ENCODE peak calls at places on chromosomes 1 and 21, in five cellular contexts. M is CD4-positive, CD25-positive, alpha-beta regulatory T cell; G is left ventricle myocardium inferior; X is iPS DF 6.9; P is keratinocyte. W is an unnamed sample.

GRCh38 chr1:113042336-113043143 is 30.5 kb upstream of the LRIG2 start:
- DNase-seq in P (no peak), M (no peak), X (peak; percentile 90), G (peak; percentile 63), W (peak; percentile 5)

GRCh38 chr1:89516055-89516454 is 8.6 kb upstream of the LRRC8B start:
- DNase-seq in M (no peak), X (no peak), G (no peak), P (no peak), W (no peak)

GRCh38 chr1:151574575-151575529 is 34.7 kb downstream of the TUFT1 start:
- DNase-seq in G (no peak), P (peak; percentile 55), M (no peak), X (no peak), W (no peak)

GRCh38 chr1:13487143-13487868 is 26.5 kb downstream of the LRRC38 start:
- DNase-seq in X (no peak), M (no peak), G (peak; percentile 60), P (no peak), W (no peak)

GRCh38 chr1:66300986-66301451 is 232.9 kb upstream of the SGIP1 start:
- DNase-seq in X (no peak), P (no peak), M (no peak), G (no peak), W (no peak)

GRCh38 chr21:44521928-44522752 is 17.9 kb downstream of the KRTAP10-1 start:
- DNase-seq in X (no peak), G (peak; percentile 7), P (no peak), M (no peak), W (no peak)

GRCh38 chr1:169779970-169780369 is 14.7 kb downstream of the METTL18 start:
- DNase-seq in G (no peak), M (no peak), X (no peak), P (no peak), W (no peak)

GRCh38 chr1:24970399-24970753 is 40.3 kb upstream of the RUNX3 start:
- DNase-seq in G (no peak), X (no peak), M (no peak), P (peak; percentile 28), W (no peak)

GRCh38 chr1:89906088-89906487 is 85.3 kb downstream of the LRRC8D start:
- DNase-seq in P (no peak), X (no peak), G (no peak), M (no peak), W (no peak)

GRCh38 chr1:196178083-196178635 is 430.1 kb downstream of the KCNT2 start:
- DNase-seq in X (no peak), G (no peak), M (no peak), P (no peak), W (no peak)

GRCh38 chr1:20265243-20265642 is 25.4 kb upstream of the VWA5B1 start:
- DNase-seq in P (no peak), G (peak; percentile 44), M (no peak), X (no peak), W (no peak)

GRCh38 chr1:6454856-6455751 is 10.9 kb downstream of the TNFRSF25 start:
- DNase-seq in G (no peak), X (no peak), P (no peak), M (peak; percentile 23), W (peak; percentile 51)

GRCh38 chr1:15405106-15405850 is 4.4 kb upstream of the EFHD2 start:
- DNase-seq in G (no peak), M (no peak), X (no peak), P (no peak), W (no peak)

GRCh38 chr21:46562964-46563607 is 41.8 kb downstream of the S100B start:
- DNase-seq in M (no peak), G (no peak), P (no peak), X (no peak), W (no peak)

GRCh38 chr1:235291599-235291998 is 36.4 kb downstream of the ARID4B start:
- DNase-seq in X (no peak), G (no peak), M (no peak), P (no peak), W (no peak)

DNA sequence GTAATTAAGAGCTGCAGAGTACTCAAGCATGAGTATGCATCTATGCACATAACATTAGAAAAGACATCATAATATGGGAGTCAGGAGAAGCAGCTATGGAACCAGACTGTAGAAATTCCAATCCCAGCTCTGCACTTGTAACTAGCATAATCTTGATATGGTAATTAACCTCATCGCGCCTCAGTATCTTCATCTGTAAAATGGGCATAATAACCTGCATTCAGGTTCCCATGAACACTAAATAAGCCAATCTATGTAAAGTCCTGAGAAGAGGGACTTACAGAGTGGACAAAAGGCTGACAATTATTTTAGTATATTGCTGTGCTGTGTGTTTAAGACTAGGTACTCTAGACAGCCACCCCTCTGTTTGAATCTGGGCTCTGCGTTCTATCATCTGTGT is 318.9 kb upstream of the USP25 start:
- DNase-seq in P (no peak), M (no peak), G (no peak), X (no peak), W (no peak)
- H3K9me3 ChIP-seq in P (no peaks in the 10 kb centered on the region), M (no peaks in the 10 kb centered on the region), G (no peaks in the 10 kb centered on the region), X (no peaks in the 10 kb centered on the region), W (no peaks in the 10 kb centered on the region)

DNA sequence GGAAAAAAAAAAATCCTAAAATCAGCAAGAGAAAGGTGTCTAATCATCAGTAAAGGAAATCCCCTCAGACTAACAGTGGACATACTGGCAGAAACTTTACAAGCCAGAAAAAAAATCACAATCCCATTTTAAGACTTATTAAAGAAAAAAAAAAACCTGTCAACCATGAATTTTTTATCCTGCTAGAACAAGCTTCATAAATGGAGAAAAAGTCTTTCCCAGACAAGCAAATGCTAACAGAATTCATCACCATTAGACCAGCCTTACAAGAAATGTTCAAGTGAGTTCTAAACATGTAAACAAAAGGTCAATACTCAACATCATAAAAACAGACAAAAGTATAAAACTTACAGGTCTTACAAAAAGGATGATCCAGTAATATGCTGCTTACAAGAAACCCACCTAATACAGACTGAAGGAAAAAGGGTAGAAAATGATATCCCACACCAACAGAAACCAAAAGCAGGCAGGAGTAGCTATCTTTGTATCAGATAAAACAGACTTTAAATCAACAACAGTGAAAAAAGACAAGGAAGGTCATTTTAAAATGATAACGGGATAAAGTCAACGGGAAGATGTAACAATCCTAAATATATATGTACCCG is 129.6 kb downstream of the EVI5 start:
- DNase-seq in M (no peak), P (no peak), X (no peak), G (no peak), W (no peak)
- H3K9me3 ChIP-seq in M (peaks cover 23% of the 10 kb centered on the region), P (peaks cover 6% of the 10 kb centered on the region), X (no peaks in the 10 kb centered on the region), G (peaks cover 42% of the 10 kb centered on the region), W (no peaks in the 10 kb centered on the region)

DNA sequence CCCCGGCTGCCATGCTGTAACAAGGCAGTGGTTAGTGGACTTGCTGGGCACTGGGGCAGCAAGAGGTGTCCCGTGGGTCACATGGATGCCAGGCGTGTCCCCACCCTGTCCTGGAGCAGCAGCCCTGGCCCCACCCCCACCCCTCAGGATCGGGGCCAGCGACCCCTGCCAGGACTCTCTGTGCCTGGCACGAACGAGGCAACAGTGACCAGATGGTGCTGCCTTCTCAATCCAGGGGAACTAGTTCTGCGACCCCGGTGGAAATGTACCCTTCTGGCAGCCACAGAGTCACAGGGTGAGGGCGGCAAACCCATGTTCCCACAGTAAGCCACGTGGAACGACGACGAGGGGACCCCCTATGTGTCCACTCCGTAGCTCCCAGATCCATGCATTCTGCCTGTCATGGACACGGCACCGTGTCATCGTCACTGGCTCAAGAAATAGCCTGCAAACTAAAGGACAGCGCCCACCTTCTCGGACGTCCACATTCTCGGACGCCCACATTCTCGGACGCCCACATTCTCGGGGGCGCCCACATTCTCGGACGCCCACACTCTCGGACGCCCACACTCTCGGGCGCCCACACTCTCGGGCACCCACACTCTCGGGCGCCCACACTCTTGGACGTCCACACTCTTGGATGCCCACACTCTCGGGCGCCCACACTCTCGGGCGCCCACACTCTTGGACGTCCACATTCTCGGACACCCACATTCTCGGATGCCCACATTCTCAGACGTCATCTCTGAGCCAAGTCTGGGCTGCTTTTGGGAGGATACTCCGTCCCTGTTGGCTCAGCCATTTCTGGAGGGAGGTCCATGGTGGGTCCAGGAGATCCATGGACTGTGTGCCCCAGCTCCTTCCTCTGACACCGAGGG is 19.6 kb upstream of the ACTRT2 start:
- DNase-seq in X (no peak), G (no peak), P (no peak), M (no peak), W (no peak)
- H3K9me3 ChIP-seq in X (peaks cover 28% of the 10 kb centered on the region), G (peaks cover 6% of the 10 kb centered on the region), P (peaks cover 9% of the 10 kb centered on the region), M (no peaks in the 10 kb centered on the region), W (no peaks in the 10 kb centered on the region)

GRCh38 chr1:2937805-2938204 is 83.5 kb upstream of the ACTRT2 start:
- DNase-seq in G (no peak), P (no peak), M (no peak), X (no peak), W (no peak)
- H3K9me3 ChIP-seq in G (peaks cover 31% of the 10 kb centered on the region), P (peaks cover 20% of the 10 kb centered on the region), M (no peaks in the 10 kb centered on the region), X (peaks cover 41% of the 10 kb centered on the region), W (no peaks in the 10 kb centered on the region)

GRCh38 chr21:9772348-9772672 is 749.1 kb upstream of the TPTE start:
- DNase-seq in X (no peak), G (no peak), P (no peak), M (no peak), W (no peak)
- H3K9me3 ChIP-seq in X (peaks cover 18% of the 10 kb centered on the region), G (peaks cover 44% of the 10 kb centered on the region), P (peaks cover 38% of the 10 kb centered on the region), M (peaks cover 64% of the 10 kb centered on the region), W (peaks cover 3% of the 10 kb centered on the region)

W was measured in T-helper 17 cell.